ENCODE peak calls at places on chromosomes 11 and 22, in nine cellular contexts. U is naive thymus-derived CD4-positive, alpha-beta T cell; R is uterus; V is stomach; G is heart right ventricle; W is right lobe of liver; A is right cardiac atrium; E is ovary; J is spleen. L is an unnamed sample. For H3K4me1, the result is how much of the 10 kb centered on the place peaks cover.

GRCh38 chr22:40855104-40855959 is 1.1 kb downstream of the ST13 start:
- DNase-seq in W (no peak), R (peak), A (no peak), U (no peak), V (no peak), E (peak), G (no peak), J (no peak), L (no peak)

GRCh38 chr22:29245626-29246385 is 22.0 kb downstream of the RHBDD3 start:
- DNase-seq in W (peak), R (peak), U (peak), E (peak), G (peak), A (peak), V (peak), J (peak), L (no peak)

GRCh38 chr11:94769897-94770296 is 1.7 kb downstream of the AMOTL1 start:
- DNase-seq in J (no peak), E (no peak), G (no peak), R (no peak), V (no peak), U (no peak), A (peak), W (no peak), L (no peak)

GRCh38 chr11:120316880-120317688 is 8.0 kb upstream of the TLCD5 start:
- DNase-seq in W (no peak), V (peak), J (no peak), G (peak), U (no peak), E (peak), A (peak), R (peak), L (peak)

GRCh38 chr11:61551630-61552029 is 29.2 kb downstream of the SYT7 start:
- DNase-seq in E (no peak), A (peak), U (no peak), W (no peak), R (no peak), G (peak), V (peak), J (no peak), L (no peak)

GRCh38 chr11:2510626-2511402 is 66.0 kb downstream of the KCNQ1 start:
- DNase-seq in J (peak), A (peak), U (no peak), E (no peak), V (peak), W (peak), G (no peak), R (no peak), L (no peak)

GRCh38 chr22:42316988-42317387 is 46.5 kb upstream of the TCF20 start:
- DNase-seq in U (no peak), E (peak), J (no peak), G (no peak), A (peak), W (no peak), R (peak), V (peak), L (no peak)

GRCh38 chr11:128448487-128448886 is 138.9 kb downstream of the ETS1 start:
- DNase-seq in W (peak), U (no peak), E (no peak), J (no peak), A (no peak), G (no peak), V (peak), R (no peak), L (peak)

GRCh38 chr11:2587132-2587930 is 112.5 kb downstream of the KCNQ1OT1 start:
- DNase-seq in E (no peak), A (peak), J (peak), G (peak), R (no peak), W (peak), U (no peak), V (peak), L (no peak)

GRCh38 chr22:40729284-40729683 is 50.0 kb downstream of the MCHR1 start:
- DNase-seq in E (no peak), R (no peak), J (no peak), A (no peak), W (no peak), U (no peak), G (no peak), V (no peak), L (no peak)

DNA sequence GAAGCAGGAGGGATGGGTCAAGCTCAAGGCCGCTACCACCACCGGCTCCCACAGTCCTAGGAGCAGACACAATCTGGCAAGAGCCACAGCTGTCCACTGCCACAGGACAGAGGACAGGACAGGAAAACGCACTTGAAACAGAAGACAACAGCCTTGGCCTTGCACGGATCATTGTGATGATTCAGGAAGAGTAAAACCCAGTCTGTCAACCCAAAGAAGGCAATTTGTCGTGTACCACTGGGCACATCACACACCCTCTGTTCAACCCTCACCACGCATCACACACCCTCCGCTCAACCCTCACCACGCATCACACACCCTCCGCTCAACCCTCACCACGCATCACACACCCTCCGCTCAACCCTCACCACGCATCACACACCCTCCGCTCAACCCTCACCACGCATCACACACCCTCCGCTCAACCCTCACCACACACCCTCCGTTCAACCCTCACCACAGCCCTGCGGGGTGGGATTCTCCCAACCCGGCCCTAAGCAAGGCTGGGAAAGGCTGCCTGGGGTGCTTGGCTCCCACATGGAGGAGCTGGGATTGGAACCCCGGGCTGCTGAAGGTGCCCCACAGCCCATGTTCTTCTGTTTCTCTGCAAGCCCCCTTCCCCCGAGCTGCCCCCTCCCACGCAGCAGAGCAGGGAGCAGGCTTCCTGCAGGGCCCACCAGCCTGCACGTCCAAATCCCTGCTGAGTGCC is 11.3 kb upstream of the CDC42BPG start:
- DNase-seq in V (no peak), G (no peak), W (no peak), E (no peak), U (no peak), J (no peak), R (no peak), A (no peak), L (no peak)
- H3K4me3 ChIP-seq in V (no peak), G (no peak), W (no peak), E (no peak), U (no peak), J (no peak), R (no peak), A (no peak), L (no peak)

GRCh38 chr22:23542933-23543332 is 37.2 kb downstream of the IGLL1 start:
- DNase-seq in E (no peak), W (no peak), V (no peak), G (no peak), J (no peak), A (no peak), U (no peak), R (no peak), L (no peak)

GRCh38 chr22:23536821-23537345 is 43.2 kb downstream of the IGLL1 start:
- DNase-seq in J (peak), U (no peak), E (no peak), A (no peak), R (no peak), W (peak), G (no peak), V (no peak), L (peak)

GRCh38 chr22:23537421-23537820 is 42.7 kb downstream of the IGLL1 start:
- DNase-seq in V (no peak), E (no peak), W (peak), J (peak), U (no peak), R (no peak), A (no peak), G (no peak), L (peak)

GRCh38 chr22:23538502-23538860 is 41.6 kb downstream of the IGLL1 start:
- DNase-seq in V (no peak), E (no peak), A (no peak), R (no peak), U (no peak), J (peak), G (no peak), W (peak), L (no peak)

DNA sequence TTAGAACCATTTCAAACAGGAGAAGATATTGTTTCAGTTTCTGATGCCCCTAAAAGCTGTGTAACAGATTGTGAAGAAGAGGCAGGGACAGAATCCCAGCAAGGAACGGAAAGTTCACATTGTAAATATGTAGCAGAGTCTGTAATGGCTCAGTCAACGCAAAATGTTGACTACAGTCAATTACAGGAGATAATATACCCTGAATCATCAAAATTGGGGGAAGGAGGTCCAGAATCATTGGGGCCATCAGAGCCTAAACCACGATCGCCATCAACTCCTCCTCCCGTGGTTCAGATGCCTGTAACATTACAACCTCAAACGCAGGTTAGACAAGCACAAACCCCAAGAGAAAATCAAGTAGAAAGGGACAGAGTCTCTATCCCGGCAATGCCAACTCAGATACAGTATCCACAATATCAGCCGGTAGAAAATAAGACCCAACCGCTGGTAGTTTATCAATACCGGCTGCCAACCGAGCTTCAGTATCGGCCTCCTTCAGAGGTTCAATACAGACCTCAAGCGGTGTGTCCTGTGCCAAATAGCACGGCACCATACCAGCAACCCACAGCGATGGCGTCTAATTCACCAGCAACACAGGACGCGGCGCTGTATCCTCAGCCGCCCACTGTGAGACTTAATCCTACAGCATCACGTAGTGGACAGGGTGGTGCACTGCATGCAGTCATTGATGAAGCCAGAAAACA is 40.8 kb downstream of the IGLL1 start:
- DNase-seq in G (peak), A (peak), U (peak), J (peak), E (peak), W (peak), V (peak), R (peak), L (no peak)
- H3K4me1 ChIP-seq in G (under half), A (under half), U (under half), J (under half), E (under half), W (under half), V (under half), R (under half), L (under half)

DNA sequence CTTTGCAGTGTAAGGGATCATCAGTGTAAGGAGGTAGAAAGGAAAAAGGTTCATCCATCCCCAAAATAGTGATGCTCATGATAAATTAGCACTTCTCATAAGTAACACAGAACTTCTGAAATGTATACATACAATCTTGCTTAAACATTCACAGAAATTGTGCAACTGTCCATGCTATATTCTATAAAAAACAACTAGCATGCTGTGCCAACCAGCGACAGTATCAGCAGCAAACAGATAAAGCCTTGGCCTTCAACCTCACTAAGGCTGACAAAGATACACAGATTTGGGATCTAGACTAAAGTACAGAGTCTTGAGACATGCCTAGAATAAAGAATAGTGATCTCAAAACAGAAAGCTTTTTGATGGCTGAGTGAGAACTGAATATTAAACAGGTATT is 74.1 kb upstream of the CHRM4 start:
- DNase-seq in G (no peak), W (no peak), R (no peak), V (no peak), U (no peak), E (no peak), J (no peak), A (no peak), L (no peak)
- H3K27ac ChIP-seq in G (no peak), W (no peak), R (no peak), V (no peak), U (no peak), E (no peak), J (no peak), A (no peak), L (no peak)

GRCh38 chr11:92225563-92226308 is 1.1 kb downstream of the FAT3 start:
- DNase-seq in W (peak), G (peak), R (no peak), J (no peak), A (no peak), V (no peak), U (no peak), E (peak), L (peak)
- H3K4me3 ChIP-seq in W (peak), G (no peak), R (peak), J (no peak), A (peak), V (peak), U (no peak), E (peak), L (peak)

GRCh38 chr11:68266936-68267880 is 4.6 kb downstream of the C11orf24 start:
- DNase-seq in W (no peak), G (no peak), A (no peak), V (no peak), U (no peak), R (no peak), J (no peak), E (no peak), L (no peak)
- H3K4me1 ChIP-seq in W (under half), G (under half), A (under half), V (half or more), U (under half), R (under half), J (under half), E (under half), L (under half)

L was measured in RWPE2.